ENCODE peak calls at places on chromosomes 2 and 18, in nine cellular contexts. H, N, P, U, X, E, I, W and D are unnamed samples. For H3K9me3, the result is how much of the 10 kb centered on the place peaks cover.

GRCh38 chr2:66539452-66539851 is 104.5 kb downstream of the MEIS1 start:
- DNase-seq in H (no peak), N (no peak), P (no peak), U (peak), X (peak), E (no peak), I (no peak), W (peak), D (no peak)

GRCh38 chr18:56565596-56566355 is 72.6 kb downstream of the TXNL1 start:
- DNase-seq in H (no peak), N (no peak), P (no peak), U (no peak), X (peak), E (no peak), I (no peak), W (peak), D (no peak)

GRCh38 chr18:35185771-35186170 is 55.1 kb upstream of the ZNF397 start:
- DNase-seq in H (no peak), N (no peak), P (no peak), U (no peak), X (peak), E (no peak), I (no peak), W (no peak), D (no peak)

GRCh38 chr2:96608459-96609455 is 29.4 kb downstream of the KANSL3 start:
- DNase-seq in H (no peak), N (no peak), P (no peak), U (no peak), X (no peak), E (no peak), I (no peak), W (no peak), D (no peak)

GRCh38 chr2:68031043-68031442 is 31.8 kb downstream of the C1D start:
- DNase-seq in H (no peak), N (no peak), P (no peak), U (no peak), X (no peak), E (no peak), I (no peak), W (no peak), D (no peak)

GRCh38 chr2:168394262-168394661 is 61.8 kb upstream of the CERS6 start:
- DNase-seq in H (no peak), N (no peak), P (no peak), U (no peak), X (no peak), E (no peak), I (no peak), W (no peak), D (no peak)

GRCh38 chr18:57084331-57085298 is 62.3 kb upstream of the BOD1L2 start:
- DNase-seq in H (no peak), N (no peak), P (no peak), U (peak), X (no peak), E (no peak), I (no peak), W (no peak), D (no peak)

GRCh38 chr18:28041366-28041765 is 135.6 kb downstream of the CDH2 start:
- DNase-seq in H (no peak), N (no peak), P (no peak), U (peak), X (peak), E (peak), I (no peak), W (no peak), D (no peak)

GRCh38 chr2:215773728-215774127 is 239.6 kb downstream of the MREG start:
- DNase-seq in H (peak), N (no peak), P (peak), U (no peak), X (peak), E (peak), I (no peak), W (no peak), D (no peak)

GRCh38 chr2:171185941-171186340 is 25.2 kb upstream of the TLK1 start:
- DNase-seq in H (no peak), N (no peak), P (no peak), U (no peak), X (peak), E (no peak), I (no peak), W (no peak), D (peak)

GRCh38 chr2:121529439-121530209 is 1.1 kb upstream of the RNU4ATAC start:
- DNase-seq in H (peak), N (peak), P (peak), U (peak), X (peak), E (peak), I (no peak), W (no peak), D (peak)

GRCh38 chr2:37655442-37655841 is 16.0 kb downstream of the CDC42EP3 start:
- DNase-seq in H (no peak), N (no peak), P (no peak), U (no peak), X (no peak), E (no peak), I (no peak), W (no peak), D (no peak)

GRCh38 chr2:224927671-224928173 is 114.5 kb downstream of the DOCK10 start:
- DNase-seq in H (peak), N (no peak), P (peak), U (no peak), X (peak), E (no peak), I (peak), W (peak), D (no peak)

DNA sequence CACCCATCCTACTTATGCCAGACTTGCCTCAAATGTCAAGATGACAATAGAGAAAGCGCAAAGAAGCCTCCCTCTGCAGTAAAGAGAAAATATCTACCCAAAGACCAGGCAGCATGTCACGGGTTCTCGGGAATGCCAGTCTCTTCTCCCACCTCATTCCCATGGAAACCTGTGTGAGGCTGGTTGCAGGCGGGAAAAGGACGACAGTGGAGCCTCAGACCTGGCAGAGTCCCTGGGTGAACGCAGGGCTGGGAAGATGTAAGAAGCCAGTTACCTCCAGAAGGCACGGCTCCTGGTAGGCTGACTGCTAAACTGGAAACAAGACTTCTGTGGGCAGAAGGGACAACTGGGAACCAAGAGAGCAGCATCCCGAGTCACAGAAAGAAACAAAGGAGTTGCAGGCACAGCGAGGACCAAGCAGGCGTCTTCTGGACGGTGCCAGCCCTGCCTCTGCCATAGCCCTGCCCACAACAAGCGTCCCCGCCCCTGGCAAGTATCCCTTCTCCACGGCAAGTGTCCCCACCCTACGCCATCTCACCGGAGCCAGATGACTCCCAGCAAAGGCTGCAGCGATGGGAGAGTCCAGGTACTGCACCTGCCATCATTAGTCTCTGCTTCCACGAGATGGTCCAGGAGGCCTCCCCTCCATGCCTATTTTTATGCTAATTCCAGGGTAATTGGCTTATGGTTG is 440.8 kb upstream of the MYT1L start:
- DNase-seq in H (no peak), N (no peak), P (no peak), U (no peak), X (no peak), E (no peak), I (no peak), W (no peak), D (no peak)
- H3K9me3 ChIP-seq in H (under half), N (under half), P (under half), U (under half), X (under half), E (under half), I (under half), W (under half), D (under half)

GRCh38 chr18:76835380-76835779 is 13.0 kb downstream of the ZNF236 start:
- DNase-seq in H (no peak), N (no peak), P (no peak), U (no peak), X (no peak), E (no peak), I (no peak), W (no peak), D (no peak)

GRCh38 chr18:76839395-76839794 is 17.0 kb downstream of the ZNF236 start:
- DNase-seq in H (no peak), N (no peak), P (no peak), U (no peak), X (no peak), E (no peak), I (no peak), W (no peak), D (no peak)

GRCh38 chr18:76834379-76834778 is 12.0 kb downstream of the ZNF236 start:
- DNase-seq in H (no peak), N (no peak), P (no peak), U (no peak), X (no peak), E (no peak), I (no peak), W (no peak), D (no peak)

GRCh38 chr18:76837071-76837470 is 14.7 kb downstream of the ZNF236 start:
- DNase-seq in H (no peak), N (no peak), P (no peak), U (no peak), X (no peak), E (no peak), I (no peak), W (no peak), D (no peak)

GRCh38 chr18:76838182-76838581 is 15.8 kb downstream of the ZNF236 start:
- DNase-seq in H (no peak), N (no peak), P (no peak), U (no peak), X (peak), E (no peak), I (no peak), W (peak), D (no peak)
- H3K27ac ChIP-seq in H (no peak), N (no peak), P (peak), U (no peak), X (peak), E (peak), I (no peak), W (no peak), D (no peak)

GRCh38 chr2:63050916-63051794 is 525 bp downstream of the OTX1 start:
- DNase-seq in H (no peak), N (no peak), P (no peak), U (no peak), X (no peak), E (peak), I (no peak), W (no peak), D (no peak)

GRCh38 chr2:63047534-63048281 is 2.9 kb upstream of the OTX1 start:
- DNase-seq in H (no peak), N (no peak), P (no peak), U (no peak), X (no peak), E (peak), I (no peak), W (no peak), D (no peak)

GRCh38 chr2:63050186-63050915 is at the start of gene OTX1:
- DNase-seq in H (no peak), N (no peak), P (no peak), U (peak), X (no peak), E (peak), I (no peak), W (peak), D (no peak)

GRCh38 chr2:63048367-63049171 is 2.1 kb upstream of the OTX1 start:
- DNase-seq in H (no peak), N (no peak), P (no peak), U (no peak), X (no peak), E (peak), I (no peak), W (peak), D (no peak)

DNA sequence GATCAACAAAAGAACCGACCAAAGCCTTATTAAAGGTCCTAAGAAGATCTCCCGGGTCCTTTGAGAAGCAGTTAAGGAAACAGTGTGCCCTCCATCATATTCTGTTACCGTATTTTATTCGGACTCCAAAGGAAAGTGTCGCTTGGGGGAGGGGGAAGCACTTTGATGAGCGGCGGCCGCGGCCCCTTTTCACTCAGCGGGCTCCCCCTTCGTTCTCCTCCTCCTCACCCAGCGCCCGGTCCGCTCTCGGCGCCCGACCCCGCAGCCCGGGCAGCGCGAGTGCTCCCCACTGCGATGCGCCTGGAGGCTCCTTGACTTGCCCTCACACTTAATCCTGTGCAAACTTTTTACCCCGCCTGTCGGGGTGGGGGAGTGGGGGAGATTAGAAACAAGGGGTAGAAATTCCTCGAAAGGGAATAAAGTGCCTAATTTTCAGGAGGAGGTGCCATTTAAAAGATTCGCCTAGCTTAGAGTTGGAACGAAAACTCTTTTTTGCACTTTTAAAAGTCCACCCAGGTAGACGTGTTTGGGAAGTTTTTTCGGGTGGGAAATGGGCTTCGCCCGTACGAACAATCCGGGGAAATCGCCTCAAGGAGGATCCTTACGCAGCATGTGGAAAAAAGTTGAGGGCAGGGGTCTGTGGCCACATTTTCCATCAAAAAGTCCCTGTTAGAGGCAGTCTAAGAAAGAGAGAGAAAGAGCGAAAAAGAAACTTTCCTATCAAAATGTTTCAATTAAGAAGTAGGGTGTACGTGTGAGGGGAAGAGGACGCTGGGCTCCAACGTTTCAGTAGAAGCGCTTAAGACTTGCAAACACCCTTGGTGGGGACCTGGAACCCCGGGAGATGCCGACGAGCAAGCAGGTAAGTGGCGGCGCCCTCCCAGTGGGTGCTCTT is 1.1 kb upstream of the OTX1 start:
- DNase-seq in H (no peak), N (no peak), P (no peak), U (no peak), X (no peak), E (peak), I (no peak), W (peak), D (no peak)
- H3K9me3 ChIP-seq in H (under half), N (under half), P (under half), U (under half), X (under half), E (under half), I (under half), W (under half), D (under half)

GRCh38 chr2:45008296-45009129 is 739 bp downstream of the SIX2 start:
- DNase-seq in H (no peak), N (no peak), P (no peak), U (no peak), X (peak), E (peak), I (no peak), W (peak), D (no peak)
- H3K27ac ChIP-seq in H (peak), N (no peak), P (peak), U (no peak), X (no peak), E (no peak), I (no peak), W (no peak), D (peak)

DNA sequence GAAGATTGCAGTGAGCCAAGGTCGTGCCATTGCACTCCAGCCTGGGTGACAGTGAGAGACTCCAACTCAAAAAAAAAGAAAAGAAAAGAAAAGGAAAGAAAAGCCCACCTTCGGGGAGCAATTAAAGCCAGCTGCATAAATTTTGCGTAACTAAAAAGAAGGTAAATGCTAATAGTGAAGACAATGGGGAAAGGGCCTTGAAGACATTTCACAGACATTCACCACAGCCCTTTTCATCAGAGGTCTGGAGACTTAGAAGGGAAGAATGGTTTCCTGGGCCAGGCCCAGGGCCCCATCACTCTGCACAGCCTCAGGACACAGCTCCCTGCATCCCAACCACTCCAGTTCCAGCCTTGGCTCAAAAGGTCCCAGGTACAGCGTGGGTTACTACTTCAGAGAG is 35.1 kb upstream of the MSH6 start:
- DNase-seq in H (no peak), N (no peak), P (no peak), U (no peak), X (no peak), E (no peak), I (no peak), W (no peak), D (no peak)
- H3K9me3 ChIP-seq in H (under half), N (under half), P (under half), U (under half), X (under half), E (under half), I (under half), W (under half), D (under half)

DNA sequence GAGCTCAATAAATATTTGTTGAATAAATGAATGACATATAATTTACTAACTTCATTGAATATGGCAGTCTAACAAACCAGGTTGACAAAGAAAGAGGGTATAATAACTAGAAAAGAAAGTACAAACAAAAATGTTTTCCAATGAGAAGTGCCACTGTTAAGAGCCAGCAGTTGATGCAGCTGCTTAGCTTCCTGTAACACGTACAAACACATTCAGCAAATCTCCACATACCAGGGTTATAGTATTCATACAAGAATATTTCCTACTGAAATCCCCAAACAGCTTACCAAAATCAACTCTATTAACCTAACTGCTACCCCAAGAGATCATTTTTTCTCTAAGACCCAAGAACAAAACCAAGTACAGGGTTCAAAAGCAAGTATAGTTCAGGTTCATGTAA is 77.7 kb downstream of the THADA start:
- DNase-seq in H (no peak), N (no peak), P (no peak), U (no peak), X (peak), E (no peak), I (no peak), W (peak), D (no peak)
- H3K27ac ChIP-seq in H (peak), N (peak), P (peak), U (no peak), X (no peak), E (peak), I (no peak), W (no peak), D (peak)

DNA sequence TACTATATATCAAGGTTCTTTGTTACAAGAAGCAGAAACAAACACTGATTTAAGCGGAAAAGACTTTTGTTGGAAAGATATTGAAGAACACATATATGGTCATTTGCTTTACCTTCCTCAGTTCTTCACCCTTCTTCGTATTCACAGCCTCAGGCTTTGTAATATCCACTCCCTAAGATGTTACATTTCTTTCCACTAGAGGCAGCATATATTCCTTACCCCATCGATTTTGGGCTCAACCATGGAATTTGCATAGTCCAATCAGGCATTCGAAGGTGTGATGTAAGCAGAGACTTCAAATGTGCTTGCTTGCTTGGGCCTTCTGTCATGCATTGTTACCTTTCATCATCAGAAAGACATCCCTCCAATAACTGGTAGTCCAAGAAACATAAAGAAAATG is 287.4 kb downstream of the PID1 start:
- DNase-seq in H (no peak), N (no peak), P (no peak), U (no peak), X (no peak), E (no peak), I (no peak), W (no peak), D (no peak)
- H3K9me3 ChIP-seq in H (under half), N (under half), P (under half), U (under half), X (under half), E (under half), I (under half), W (under half), D (under half)

GRCh38 chr2:36370281-36370680 is 14.7 kb downstream of the CRIM1 start:
- DNase-seq in H (no peak), N (no peak), P (no peak), U (no peak), X (no peak), E (no peak), I (no peak), W (peak), D (no peak)

GRCh38 chr2:36373149-36373880 is 17.7 kb downstream of the CRIM1 start:
- DNase-seq in H (no peak), N (no peak), P (no peak), U (no peak), X (peak), E (no peak), I (no peak), W (no peak), D (no peak)

GRCh38 chr2:36369711-36370110 is 14.1 kb downstream of the CRIM1 start:
- DNase-seq in H (no peak), N (no peak), P (no peak), U (no peak), X (no peak), E (no peak), I (no peak), W (peak), D (no peak)

GRCh38 chr2:36371963-36372391 is 16.4 kb downstream of the CRIM1 start:
- DNase-seq in H (no peak), N (no peak), P (no peak), U (no peak), X (peak), E (no peak), I (no peak), W (peak), D (no peak)

DNA sequence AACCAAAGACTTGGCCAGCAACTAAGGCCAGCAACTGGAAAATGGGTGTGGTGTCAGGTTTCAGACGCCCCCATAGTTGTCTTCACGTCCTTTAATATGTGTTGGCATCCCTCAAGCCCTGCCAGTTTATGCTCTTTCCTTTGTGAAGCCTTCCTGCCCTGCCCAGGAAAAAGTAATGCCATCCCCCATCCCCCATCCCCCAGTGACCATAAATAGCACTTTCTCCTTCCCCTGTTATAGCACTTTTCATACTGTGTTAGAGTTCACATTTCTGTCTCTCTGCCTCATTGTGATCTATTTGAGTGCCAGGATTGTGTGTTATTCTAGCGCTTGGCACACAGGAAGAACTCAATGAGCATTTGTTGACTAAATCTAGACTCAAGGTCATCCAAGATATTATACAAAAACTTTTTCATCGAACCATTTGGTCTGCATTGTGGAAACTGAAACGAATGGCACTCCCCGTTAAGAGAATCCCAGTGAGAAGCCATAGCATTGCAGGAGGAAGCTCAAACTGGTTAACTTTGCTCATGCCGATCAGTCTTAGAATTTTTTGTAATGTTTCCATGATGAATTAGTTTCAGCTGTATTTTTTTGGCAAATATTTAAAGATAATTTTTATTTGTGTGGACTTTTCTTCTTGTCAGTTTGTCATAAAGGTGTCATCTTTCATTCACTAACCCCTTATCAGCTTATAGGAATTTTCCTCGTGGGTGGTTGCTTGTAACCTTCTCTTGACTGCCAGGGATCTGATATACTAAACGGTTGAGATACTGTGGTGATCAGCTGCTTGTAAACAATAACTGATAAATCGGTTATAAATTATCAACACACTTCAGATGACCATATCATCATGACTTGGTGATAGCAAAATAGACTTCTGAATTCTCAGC is 15.7 kb downstream of the CRIM1 start:
- DNase-seq in H (no peak), N (no peak), P (no peak), U (no peak), X (peak), E (no peak), I (no peak), W (peak), D (no peak)
- H3K27ac ChIP-seq in H (peak), N (no peak), P (peak), U (peak), X (no peak), E (peak), I (no peak), W (peak), D (peak)